ENCODE peak calls at places on chromosomes 2 and 18, in four cellular contexts. C is uterus; Y is effector CD4-positive, alpha-beta T cell; U is colonic mucosa. V is an unnamed sample.

GRCh38 chr2:236378851-236379250 is 114.6 kb upstream of the ASB18 start:
- DNase-seq in U (no peak), C (no peak), Y (no peak), V (no peak)

GRCh38 chr2:186540971-186541370 is 48.9 kb upstream of the ITGAV start:
- DNase-seq in U (no peak), Y (no peak), C (no peak), V (no peak)

GRCh38 chr2:55134316-55134706 is 84.1 kb upstream of the RTN4 start:
- DNase-seq in Y (no peak), C (no peak), U (no peak), V (no peak)

GRCh38 chr2:216548901-216549321 is 50.3 kb downstream of the RPL37A start:
- DNase-seq in U (no peak), Y (no peak), C (peak; percentile 67), V (no peak)

GRCh38 chr2:181848356-181848876 is 43.1 kb upstream of the ITPRID2 start:
- DNase-seq in C (no peak), U (no peak), Y (no peak), V (no peak)

GRCh38 chr18:46547520-46547919 is 109.5 kb downstream of the LOXHD1 start:
- DNase-seq in Y (no peak), U (no peak), C (no peak), V (no peak)

GRCh38 chr2:108454440-108454839 is 5.4 kb downstream of the GCC2 start:
- DNase-seq in U (no peak), Y (no peak), C (no peak), V (no peak)

GRCh38 chr2:166373951-166374350 is 1.8 kb downstream of the SCN9A start:
- DNase-seq in U (no peak), Y (no peak), C (no peak), V (no peak)

GRCh38 chr2:59314367-59314766 is 1073.2 kb upstream of the FANCL start:
- DNase-seq in Y (no peak), C (no peak), U (no peak), V (no peak)

GRCh38 chr18:23826850-23827620 is 137.8 kb downstream of the LAMA3 start:
- DNase-seq in C (no peak), U (no peak), Y (no peak), V (no peak)

GRCh38 chr2:156476516-156477206 is 40.5 kb downstream of the GPD2 start:
- DNase-seq in U (no peak), C (no peak), Y (no peak), V (no peak)

GRCh38 chr2:172928754-172929153 is 146.9 kb upstream of the MAP3K20 start:
- DNase-seq in U (no peak), C (no peak), Y (no peak), V (no peak)

GRCh38 chr2:16623046-16623445 is 42.6 kb downstream of the CYRIA start:
- DNase-seq in C (no peak), Y (no peak), U (no peak), V (no peak)

GRCh38 chr2:25276569-25277465 is 64.9 kb downstream of the DNMT3A start:
- DNase-seq in Y (peak; percentile 67), C (peak; percentile 70), U (peak; percentile 40), V (peak; percentile 73)

GRCh38 chr2:3280683-3281520 is 96.7 kb downstream of the EIPR1 start:
- DNase-seq in Y (no peak), U (no peak), C (no peak), V (no peak)

GRCh38 chr2:233486778-233487552 is 79.6 kb downstream of the USP40 start:
- DNase-seq in Y (no peak), C (no peak), U (no peak), V (no peak)

GRCh38 chr2:219125225-219125885 is 35.3 kb downstream of the NHEJ1 start:
- DNase-seq in Y (no peak), C (peak; percentile 31), U (peak; percentile 83), V (no peak)

GRCh38 chr2:186755066-186755465 is 61.2 kb downstream of the FAM171B start:
- DNase-seq in Y (no peak), U (no peak), C (no peak), V (no peak)

GRCh38 chr2:8193686-8194615 is 487.9 kb upstream of the ID2 start:
- DNase-seq in C (no peak), Y (no peak), U (no peak), V (no peak)

GRCh38 chr2:173755798-173756197 is 209.4 kb downstream of the SP3 start:
- DNase-seq in U (no peak), Y (no peak), C (no peak), V (no peak)

GRCh38 chr18:11149441-11150270 is at the start of gene PIEZO2:
- DNase-seq in U (peak; percentile 69), Y (no peak), C (peak; percentile 31), V (no peak)

GRCh38 chr18:9765505-9765904 is 57.4 kb downstream of the RAB31 start:
- DNase-seq in U (no peak), C (no peak), Y (no peak), V (no peak)

GRCh38 chr2:24821433-24821891 is 28.2 kb downstream of the CENPO start:
- DNase-seq in U (no peak), C (no peak), Y (no peak), V (no peak)

GRCh38 chr18:37534627-37535026 is 31.0 kb downstream of the CELF4 start:
- DNase-seq in Y (no peak), C (no peak), U (no peak), V (no peak)

GRCh38 chr2:58967736-58968135 is 726.6 kb upstream of the FANCL start:
- DNase-seq in Y (no peak), C (no peak), U (peak; percentile 21), V (no peak)